ENCODE peak calls at places on chromosomes 13 and 19, in ten cellular contexts. X is GM23338; F is lung; E is fibroblast of lung; Z is CD4-positive, CD25-positive, alpha-beta regulatory T cell; B is sigmoid colon; R is HCT116; M is vagina; P is mesendoderm; I is tibial artery. J is an unnamed sample.

GRCh38 chr19:46704379-46705076 is 12.4 kb downstream of the PRKD2 start:
- DNase-seq in R (no peak), M (no peak), B (peak; percentile 85), I (peak; percentile 83), E (no peak), Z (peak; percentile 80), F (peak; percentile 84), X (peak; percentile 95), P (peak; percentile 72), J (no peak)

GRCh38 chr19:3098515-3099346 is 4.6 kb downstream of the GNA11 start:
- DNase-seq in M (no peak), Z (peak; percentile 11), B (peak; percentile 83), P (no peak), F (peak; percentile 37), R (no peak), E (no peak), X (no peak), I (peak; percentile 90), J (no peak)

GRCh38 chr13:45433381-45433790 is 15.2 kb upstream of the SLC25A30 start:
- DNase-seq in F (no peak), M (no peak), E (no peak), I (no peak), B (no peak), X (no peak), Z (no peak), P (no peak), R (no peak), J (no peak)

GRCh38 chr19:12623361-12624031 is 12.8 kb downstream of the ZNF791 start:
- DNase-seq in E (peak; percentile 34), X (no peak), P (no peak), M (no peak), B (no peak), I (no peak), Z (no peak), F (no peak), R (no peak), J (no peak)

GRCh38 chr13:111204438-111205177 is 89.5 kb downstream of the ARHGEF7 start:
- DNase-seq in R (no peak), I (peak; percentile 85), P (peak; percentile 86), E (peak; percentile 70), F (peak; percentile 64), X (peak; percentile 73), M (no peak), B (peak; percentile 86), Z (no peak), J (no peak)

GRCh38 chr19:3601021-3601420 is 5.7 kb downstream of the TBXA2R start:
- DNase-seq in Z (no peak), F (no peak), B (no peak), P (no peak), E (no peak), I (peak; percentile 88), M (no peak), R (no peak), X (no peak), J (no peak)

GRCh38 chr19:12784871-12785430 is 6.3 kb upstream of the JUNB start:
- DNase-seq in F (no peak), E (no peak), M (no peak), I (no peak), X (no peak), R (no peak), Z (no peak), B (no peak), P (no peak), J (no peak)

GRCh38 chr19:31054430-31054829 is 294.8 kb downstream of the TSHZ3 start:
- DNase-seq in Z (peak; percentile 8), M (no peak), B (no peak), I (no peak), E (peak; percentile 63), F (no peak), X (peak; percentile 86), P (peak; percentile 92), R (no peak), J (peak; percentile 27)

GRCh38 chr19:3966051-3967017 is 4.6 kb downstream of the DAPK3 start:
- DNase-seq in M (no peak), I (no peak), F (no peak), B (peak; percentile 80), X (no peak), P (no peak), Z (no peak), E (no peak), R (no peak), J (no peak)

GRCh38 chr19:54415208-54415900 is at the start of gene TTYH1:
- DNase-seq in R (no peak), B (no peak), Z (no peak), X (peak; percentile 66), E (no peak), I (no peak), M (no peak), P (no peak), F (no peak), J (no peak)

GRCh38 chr19:3451451-3451866 is 28.9 kb downstream of the SMIM24 start:
- DNase-seq in M (no peak), P (no peak), F (no peak), B (no peak), R (no peak), E (no peak), X (no peak), I (no peak), Z (no peak), J (no peak)

GRCh38 chr13:75363371-75363770 is 118.6 kb downstream of the TBC1D4 start:
- DNase-seq in B (no peak), F (no peak), E (no peak), I (no peak), Z (no peak), R (no peak), P (no peak), M (no peak), X (no peak), J (no peak)

GRCh38 chr19:1161716-1162115 is 12.4 kb downstream of the SBNO2 start:
- DNase-seq in P (no peak), I (no peak), F (no peak), R (no peak), B (no peak), E (no peak), Z (no peak), X (no peak), M (no peak), J (no peak)

GRCh38 chr19:50358483-50359431 is 6.7 kb downstream of the NAPSA start:
- DNase-seq in Z (peak; percentile 83), B (peak; percentile 77), M (no peak), E (peak; percentile 12), F (peak; percentile 57), X (no peak), I (peak; percentile 78), P (no peak), R (no peak), J (no peak)
- H3K27ac ChIP-seq in Z (peak overlapping the region; percentile 97), B (peak overlapping the region; percentile 77), M (peak overlapping the region; percentile 90), E (no peak overlapping the region), F (peak overlapping the region; percentile 83), X (no peak overlapping the region), I (peak overlapping the region; percentile 74), P (no peak overlapping the region), R (no peak overlapping the region), J (no peak overlapping the region)

GRCh38 chr13:24922390-24923304 is 158.7 kb downstream of the RNF17 start:
- DNase-seq in Z (peak; percentile 90), I (peak; percentile 99), R (peak; percentile 90), X (peak; percentile 98), E (peak; percentile 98), B (peak; percentile 98), M (peak; percentile 97), P (peak; percentile 99), F (peak; percentile 97), J (peak; percentile 82)
- H3K27ac ChIP-seq in Z (peak overlapping the region; percentile 85), I (peak overlapping the region; percentile 89), R (peak overlapping the region; percentile 73), X (peak overlapping the region; percentile 90), E (peak overlapping the region; percentile 99), B (peak overlapping the region; percentile 94), M (peak overlapping the region; percentile 79), P (peak overlapping the region; percentile 77), F (peak overlapping the region; percentile 99), J (peak overlapping the region; percentile 73)

DNA sequence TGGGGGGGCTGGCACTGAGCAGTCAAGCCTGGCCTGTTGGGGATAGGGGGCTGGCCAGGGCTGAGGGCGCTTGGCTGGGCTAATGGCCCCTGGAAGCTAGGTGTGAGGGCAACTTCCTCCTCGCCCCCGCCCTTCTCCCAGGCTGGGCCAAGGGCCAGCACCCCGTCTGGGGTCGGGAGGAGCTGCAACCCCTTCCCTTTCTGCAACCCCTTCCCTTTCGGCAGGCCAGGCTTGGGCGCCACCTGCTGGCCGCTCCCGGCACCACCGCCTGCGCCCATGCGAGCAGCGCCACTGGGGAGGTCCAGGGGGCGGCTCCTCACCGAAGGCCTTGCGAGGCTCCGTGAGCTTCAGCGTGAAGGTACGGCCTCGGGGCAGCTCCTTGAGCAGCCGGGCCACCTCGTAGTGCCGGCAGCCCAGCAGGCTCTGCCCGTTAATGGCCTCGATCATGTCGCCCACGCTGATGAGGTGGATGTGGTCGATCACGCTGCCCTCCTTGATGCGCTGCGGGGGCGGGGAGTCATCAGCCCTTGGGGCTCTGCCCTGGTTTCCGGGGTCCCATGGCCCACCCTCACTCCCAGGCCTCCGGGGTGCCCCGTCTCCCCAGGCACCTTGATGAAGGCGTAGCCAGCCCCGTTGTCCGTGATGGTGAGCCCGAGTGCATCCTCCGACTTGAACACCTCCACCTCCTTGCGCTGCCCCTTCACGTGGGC is 5.0 kb upstream of the PTGER1 start:
- DNase-seq in F (no peak), P (peak; percentile 82), R (no peak), E (peak; percentile 22), Z (peak; percentile 58), B (no peak), M (no peak), X (peak; percentile 89), I (no peak), J (no peak)
- H3K27ac ChIP-seq in F (no peak overlapping the region), P (no peak overlapping the region), R (peak overlapping the region; percentile 37), E (peak overlapping the region; percentile 27), Z (no peak overlapping the region), B (no peak overlapping the region), M (no peak overlapping the region), X (peak overlapping the region; percentile 74), I (no peak overlapping the region), J (no peak overlapping the region)

DNA sequence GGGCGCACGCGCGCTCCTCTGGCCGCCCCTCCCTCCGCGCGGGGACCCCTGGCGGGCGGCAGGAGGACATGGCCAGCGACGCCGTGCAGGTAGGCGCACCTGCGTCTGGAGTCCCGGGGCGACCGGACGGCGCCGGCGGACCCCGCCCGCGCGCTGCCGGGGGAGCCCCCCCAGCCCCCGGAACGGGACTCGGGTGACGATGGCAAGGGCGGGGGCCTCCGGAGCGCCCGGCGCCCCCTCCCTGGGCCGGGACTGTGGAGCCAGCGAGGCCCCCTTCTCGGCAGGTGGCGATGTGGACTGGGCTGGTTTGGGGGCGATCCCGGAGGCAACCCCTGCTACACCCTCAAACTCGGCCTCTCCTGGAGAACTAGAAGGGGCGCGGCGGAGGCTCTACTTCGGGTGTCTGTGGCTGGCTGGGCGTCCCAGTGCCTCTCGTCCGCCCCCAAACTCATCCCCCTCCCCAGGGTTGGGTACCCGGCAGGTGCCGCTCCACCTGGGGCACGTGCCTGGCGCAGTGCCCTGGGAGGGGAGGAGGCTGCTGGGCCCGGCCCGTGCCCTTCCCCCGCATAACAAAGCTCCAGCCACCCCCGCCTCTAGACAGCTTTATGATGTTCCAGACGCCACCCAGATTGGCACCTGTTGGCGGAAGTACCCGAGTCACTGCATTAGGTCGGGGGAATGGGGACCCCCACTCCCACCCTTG is 499 bp downstream of the PKN1 start:
- DNase-seq in E (no peak), B (no peak), F (no peak), P (no peak), M (no peak), Z (peak; percentile 53), I (no peak), R (no peak), X (peak; percentile 55), J (no peak)
- H3K27ac ChIP-seq in E (peak overlapping the region; percentile 32), B (peak overlapping the region; percentile 91), F (peak overlapping the region; percentile 87), P (no peak overlapping the region), M (peak overlapping the region; percentile 91), Z (peak overlapping the region; percentile 74), I (peak overlapping the region; percentile 86), R (peak overlapping the region; percentile 95), X (no peak overlapping the region), J (no peak overlapping the region)